ENCODE peak calls at places on chromosomes 12 and 14, in five cellular contexts. H, D, C, X and R are unnamed samples.

GRCh38 chr12:29032431-29032830 is 116.6 kb upstream of the FAR2 start:
- DNase-seq in X (no peak), C (no peak), H (no peak), D (no peak), R (no peak)

GRCh38 chr14:70018713-70019201 is 139.5 kb downstream of the SMOC1 start:
- DNase-seq in C (peak), D (no peak), H (no peak), X (no peak), R (peak)

GRCh38 chr12:26281320-26281719 is 85.9 kb downstream of the SSPN start:
- DNase-seq in D (no peak), X (no peak), C (no peak), H (no peak), R (no peak)

GRCh38 chr14:59246566-59246965 is 58.1 kb downstream of the DAAM1 start:
- DNase-seq in D (no peak), H (peak), C (no peak), X (no peak), R (no peak)

GRCh38 chr12:50302686-50303085 is 19.4 kb upstream of the LIMA1 start:
- DNase-seq in H (peak), C (peak), D (no peak), X (no peak), R (no peak)

GRCh38 chr12:16449459-16449858 is 102.0 kb downstream of the MGST1 start:
- DNase-seq in X (no peak), H (no peak), C (no peak), D (no peak), R (no peak)

GRCh38 chr14:23660290-23661226 is 24.4 kb downstream of the DHRS2 start:
- DNase-seq in C (no peak), H (no peak), D (no peak), X (no peak), R (no peak)

GRCh38 chr14:68510201-68510600 is 282.7 kb downstream of the ZFP36L1 start:
- DNase-seq in D (no peak), C (no peak), H (no peak), X (no peak), R (peak)

GRCh38 chr14:69658664-69659261 is 47.4 kb downstream of the SUSD6 start:
- DNase-seq in C (no peak), H (peak), D (no peak), X (no peak), R (no peak)

GRCh38 chr12:109693160-109693559 is 20.5 kb upstream of the FAM222A start:
- DNase-seq in C (no peak), H (no peak), D (no peak), X (no peak), R (no peak)

GRCh38 chr12:29534935-29535334 is 37.4 kb upstream of the OVCH1 start:
- DNase-seq in X (no peak), D (no peak), H (no peak), C (no peak), R (no peak)

GRCh38 chr12:4909734-4910501 is at the start of gene KCNA1:
- DNase-seq in X (no peak), H (no peak), C (no peak), D (no peak), R (no peak)

GRCh38 chr14:65588426-65589140 is 176.1 kb downstream of the FUT8 start:
- DNase-seq in C (no peak), X (no peak), D (no peak), H (no peak), R (no peak)

GRCh38 chr12:6263931-6264330 is 46.6 kb upstream of the PLEKHG6 start:
- DNase-seq in H (no peak), C (no peak), D (no peak), X (no peak), R (no peak)

GRCh38 chr14:72291908-72292688 is 359.9 kb downstream of the RGS6 start:
- DNase-seq in X (peak), D (no peak), C (no peak), H (peak), R (peak)

GRCh38 chr14:31837056-31837455 is 240.0 kb upstream of the ARHGAP5 start:
- DNase-seq in X (no peak), H (no peak), D (no peak), C (no peak), R (no peak)

GRCh38 chr12:56013482-56013881 is 7.4 kb upstream of the IKZF4 start:
- DNase-seq in C (peak), X (no peak), D (no peak), H (no peak), R (no peak)

GRCh38 chr12:116539905-116540482 is 19.2 kb upstream of the MAP1LC3B2 start:
- DNase-seq in C (peak), D (no peak), H (peak), X (peak), R (peak)

GRCh38 chr12:27324452-27324999 is 8.1 kb upstream of the BMAL2 start:
- DNase-seq in X (no peak), D (no peak), C (no peak), H (no peak), R (no peak)

GRCh38 chr12:103442822-103443221 is 52.9 kb downstream of the C12orf42 start:
- DNase-seq in H (no peak), X (no peak), D (no peak), C (no peak), R (no peak)

GRCh38 chr14:52253503-52253902 is 14.0 kb upstream of the PTGDR start:
- DNase-seq in C (no peak), X (no peak), D (no peak), H (no peak), R (peak)

GRCh38 chr12:5022465-5023061 is 21.1 kb upstream of the KCNA5 start:
- DNase-seq in X (no peak), C (peak), H (peak), D (no peak), R (peak)

GRCh38 chr12:104958946-104959841 is 1.1 kb upstream of the SLC41A2 start:
- DNase-seq in C (peak), H (peak), D (no peak), X (no peak), R (peak)

GRCh38 chr14:67524152-67524963 is 8.7 kb upstream of the PLEKHH1 start:
- DNase-seq in X (peak), D (no peak), C (peak), H (no peak), R (peak)

GRCh38 chr12:89225401-89225800 is 126.9 kb downstream of the DUSP6 start:
- DNase-seq in X (no peak), H (peak), C (no peak), D (peak), R (peak)

GRCh38 chr12:66502911-66503310 is 176.0 kb downstream of the GRIP1 start:
- DNase-seq in C (no peak), H (no peak), X (no peak), D (no peak), R (no peak)

GRCh38 chr14:20606190-20606901 is 15.2 kb upstream of the RNASE12 start:
- DNase-seq in H (peak), C (peak), D (no peak), X (no peak), R (peak)

GRCh38 chr12:53869500-53869899 is 69.1 kb upstream of the HOXC13 start:
- DNase-seq in D (no peak), X (no peak), H (peak), C (no peak), R (no peak)

GRCh38 chr12:57096748-57097553 is 8.0 kb downstream of the NAB2 start:
- DNase-seq in H (no peak), D (no peak), X (no peak), C (no peak), R (no peak)

GRCh38 chr14:19974844-19975243 is 547 bp upstream of the OR4K15 start:
- DNase-seq in D (peak), C (no peak), X (no peak), H (no peak), R (no peak)

GRCh38 chr14:94122438-94122837 is 7.0 kb downstream of the IFI27L2 start:
- DNase-seq in X (no peak), H (no peak), D (no peak), C (peak), R (no peak)

GRCh38 chr14:39491134-39491541 is 58.9 kb upstream of the FBXO33 start:
- DNase-seq in X (peak), H (peak), D (no peak), C (no peak), R (peak)